ENCODE peak calls at places on chromosome 1, in eight cellular contexts. M is suprapubic skin, H is transverse colon, F is upper lobe of left lung, V is SK-N-SH, K is HepG2, W is K562, S is stomach. B is an unnamed sample.

GRCh38 chr1:174968750-174969244 is 30.9 kb upstream of the CACYBP start:
- DNase-seq in M (no peak), H (no peak), F (no peak), V (no peak), K (no peak), W (peak; percentile 36), S (no peak), B (no peak)

GRCh38 chr1:10074059-10074854 is 41.5 kb downstream of the UBE4B start:
- DNase-seq in M (no peak), H (peak; percentile 26), F (peak; percentile 78), V (no peak), K (no peak), W (peak; percentile 64), S (no peak), B (no peak)

GRCh38 chr1:235253219-235253640 is 74.7 kb downstream of the ARID4B start:
- DNase-seq in M (peak; percentile 71), H (peak; percentile 60), F (peak; percentile 59), V (peak; percentile 50), K (peak; percentile 66), W (peak; percentile 52), S (peak; percentile 65), B (peak; percentile 80)

GRCh38 chr1:204443260-204443619 is 31.6 kb upstream of the PPP1R15B start:
- DNase-seq in M (no peak), H (no peak), F (peak; percentile 90), V (no peak), K (no peak), W (no peak), S (peak; percentile 72), B (no peak)

GRCh38 chr1:187091666-187092065 is 262.9 kb downstream of the PLA2G4A start:
- DNase-seq in M (no peak), H (no peak), F (no peak), V (no peak), K (no peak), W (no peak), S (no peak), B (no peak)

GRCh38 chr1:2528966-2529750 is 905 bp downstream of the HES5 start:
- DNase-seq in M (no peak), H (peak; percentile 60), F (peak; percentile 46), V (peak; percentile 71), K (no peak), W (peak; percentile 72), S (no peak), B (no peak)

GRCh38 chr1:177181631-177182291 is 11.0 kb downstream of the BRINP2 start:
- DNase-seq in M (peak; percentile 66), H (peak; percentile 37), F (peak; percentile 48), V (peak; percentile 88), K (peak; percentile 21), W (peak; percentile 81), S (peak; percentile 62), B (peak; percentile 65)

GRCh38 chr1:111471012-111471411 is 2.8 kb upstream of the C1orf162 start:
- DNase-seq in M (no peak), H (peak; percentile 57), F (peak; percentile 82), V (no peak), K (no peak), W (no peak), S (peak; percentile 50), B (peak; percentile 77)

GRCh38 chr1:66553846-66554245 is 19.9 kb downstream of the SGIP1 start:
- DNase-seq in M (no peak), H (no peak), F (no peak), V (no peak), K (no peak), W (no peak), S (no peak), B (no peak)

GRCh38 chr1:241611063-241611462 is 29.1 kb downstream of the CHML start:
- DNase-seq in M (no peak), H (no peak), F (peak; percentile 29), V (peak; percentile 29), K (peak; percentile 72), W (peak; percentile 76), S (no peak), B (no peak)

GRCh38 chr1:157411064-157411463 is 141.3 kb downstream of the FCRL5 start:
- DNase-seq in M (no peak), H (no peak), F (no peak), V (no peak), K (no peak), W (no peak), S (no peak), B (no peak)

GRCh38 chr1:183508694-183509093 is 36.4 kb downstream of the SMG7 start:
- DNase-seq in M (no peak), H (no peak), F (no peak), V (no peak), K (no peak), W (no peak), S (no peak), B (no peak)

GRCh38 chr1:202145325-202146140 is 996 bp upstream of the ARL8A start:
- DNase-seq in M (no peak), H (no peak), F (no peak), V (no peak), K (no peak), W (peak; percentile 54), S (no peak), B (no peak)

GRCh38 chr1:224684920-224685547 is 68.9 kb downstream of the CNIH3 start:
- DNase-seq in M (no peak), H (no peak), F (no peak), V (no peak), K (no peak), W (no peak), S (no peak), B (no peak)

GRCh38 chr1:154837034-154837678 is 32.9 kb downstream of the KCNN3 start:
- DNase-seq in M (no peak), H (no peak), F (no peak), V (no peak), K (no peak), W (no peak), S (peak; percentile 30), B (peak; percentile 87)

GRCh38 chr1:236131916-236132315 is 10.4 kb upstream of the GPR137B start:
- DNase-seq in M (no peak), H (no peak), F (no peak), V (no peak), K (no peak), W (no peak), S (no peak), B (no peak)

GRCh38 chr1:36400514-36400824 is 2.8 kb upstream of the LSM10 start:
- DNase-seq in M (no peak), H (no peak), F (no peak), V (no peak), K (no peak), W (no peak), S (no peak), B (no peak)

GRCh38 chr1:3378411-3379208 is 75.9 kb upstream of the ARHGEF16 start:
- DNase-seq in M (no peak), H (no peak), F (no peak), V (no peak), K (no peak), W (no peak), S (no peak), B (no peak)

GRCh38 chr1:93749894-93750301 is 68.3 kb upstream of the BCAR3 start:
- DNase-seq in M (no peak), H (no peak), F (peak; percentile 72), V (no peak), K (no peak), W (no peak), S (peak; percentile 36), B (no peak)

GRCh38 chr1:179178135-179178630 is 51.3 kb downstream of the ABL2 start:
- DNase-seq in M (no peak), H (no peak), F (no peak), V (no peak), K (no peak), W (no peak), S (no peak), B (no peak)
- TF ChIP-seq EP300 in M (no peak), H (no peak), F (no peak), V (no peak), K (no peak), W (no peak), S (no peak), B (no peak)

GRCh38 chr1:25543425-25544242 is at the start of gene LDLRAP1:
- DNase-seq in M (peak; percentile 78), H (peak; percentile 83), F (peak; percentile 75), V (peak; percentile 96), K (peak; percentile 37), W (peak; percentile 97), S (peak; percentile 77), B (peak; percentile 88)
- TF ChIP-seq POLR2AphosphoS5 in M (no peak), H (peak; percentile 85), F (peak; percentile 28), V (peak; percentile 48), K (peak; percentile 39), W (peak; percentile 52), S (peak; percentile 81), B (peak; percentile 89)

GRCh38 chr1:226735576-226735975 is 3.5 kb downstream of the ITPKB start:
- DNase-seq in M (no peak), H (no peak), F (no peak), V (no peak), K (no peak), W (no peak), S (no peak), B (peak; percentile 64)

GRCh38 chr1:226737819-226738420 is 1.2 kb downstream of the ITPKB start:
- DNase-seq in M (peak; percentile 80), H (peak; percentile 63), F (peak; percentile 69), V (peak; percentile 71), K (no peak), W (no peak), S (peak; percentile 54), B (peak; percentile 83)

GRCh38 chr1:226734611-226735153 is 4.4 kb downstream of the ITPKB start:
- DNase-seq in M (no peak), H (no peak), F (no peak), V (no peak), K (no peak), W (no peak), S (no peak), B (no peak)

GRCh38 chr1:226736908-226737818 is 1.9 kb downstream of the ITPKB start:
- DNase-seq in M (peak; percentile 66), H (peak; percentile 39), F (peak; percentile 48), V (peak; percentile 80), K (no peak), W (no peak), S (peak; percentile 47), B (peak; percentile 78)

DNA sequence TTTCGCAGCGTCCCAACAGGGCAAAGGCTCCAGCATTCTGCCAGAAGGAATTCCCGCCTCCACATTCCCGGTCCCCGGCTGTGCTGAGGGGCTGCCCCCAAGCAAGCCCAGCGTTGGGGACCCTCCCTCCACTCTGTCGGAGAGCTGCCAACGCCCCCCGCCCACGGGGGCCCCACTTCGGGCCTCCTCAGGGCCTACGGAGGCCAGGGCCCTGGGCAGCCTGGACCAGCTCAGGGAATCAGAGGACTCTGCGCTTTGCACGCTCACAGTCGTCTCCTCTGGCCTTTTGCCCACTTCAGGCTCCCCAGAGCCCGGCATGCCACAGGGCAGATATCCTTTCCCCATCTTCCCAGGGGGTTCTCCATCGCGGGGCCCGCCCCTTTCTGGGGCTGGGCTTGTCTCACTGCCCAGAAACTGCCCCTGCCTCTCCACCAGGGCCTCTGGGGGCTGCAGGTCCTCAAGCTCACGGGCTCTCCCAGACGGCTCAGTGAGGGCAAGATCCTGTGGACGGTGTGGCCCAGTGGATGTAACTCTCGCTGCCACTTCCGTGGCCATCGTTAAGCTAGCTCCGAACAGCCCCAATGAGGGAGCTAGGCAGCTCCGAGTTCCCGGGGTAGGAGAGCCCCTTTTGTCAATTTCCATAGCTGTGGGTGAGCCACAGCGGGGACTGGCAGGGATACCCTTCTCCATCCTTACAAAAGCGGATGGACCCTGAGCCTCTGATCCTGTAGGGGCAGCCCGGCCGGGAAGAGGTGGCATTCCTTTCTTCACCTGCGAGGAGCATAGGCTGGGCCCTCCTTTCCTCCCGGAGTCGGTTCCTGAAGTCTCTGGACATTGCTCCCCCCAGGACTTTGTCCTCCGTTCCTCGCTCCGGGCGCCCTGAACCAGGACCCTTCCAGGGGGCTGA is 2.8 kb downstream of the ITPKB start:
- DNase-seq in M (peak; percentile 71), H (peak; percentile 36), F (no peak), V (no peak), K (no peak), W (no peak), S (no peak), B (peak; percentile 86)
- H3K4me3 ChIP-seq in M (peak overlapping the region; percentile 92), H (peak overlapping the region; percentile 96), F (peak overlapping the region; percentile 40), V (no peak overlapping the region), K (no peak overlapping the region), W (no peak overlapping the region), S (peak overlapping the region; percentile 76), B (peak overlapping the region; percentile 88)

GRCh38 chr1:95640746-95641145 is 406.7 kb downstream of the RWDD3 start:
- DNase-seq in M (no peak), H (no peak), F (peak; percentile 33), V (peak; percentile 27), K (peak; percentile 44), W (no peak), S (peak; percentile 79), B (no peak)
- TF ChIP-seq EP300 in M (no peak), H (no peak), F (no peak), V (no peak), K (no peak), W (no peak), S (no peak), B (no peak)

B was measured in sigmoid colon.